ENCODE peak calls at places on chromosomes 5 and 9, in seven cellular contexts. L is SK-N-SH, M is HepG2, J is GM12891, K is H1, P is K562, W is GM12878. U is an unnamed sample.

GRCh38 chr5:88687253-88687955 is 195.6 kb downstream of the MEF2C start:
- DNase-seq in W (no peak), J (no peak), K (no peak), L (no peak), M (no peak), P (no peak), U (no peak)

GRCh38 chr5:55134053-55134722 is 25.8 kb upstream of the GPX8 start:
- DNase-seq in M (no peak), J (no peak), L (no peak), W (no peak), K (no peak), P (no peak), U (no peak)

GRCh38 chr9:109249615-109250014 is 71.2 kb downstream of the EPB41L4B start:
- DNase-seq in M (no peak), L (peak; percentile 38), W (no peak), K (no peak), J (no peak), P (no peak), U (no peak)

GRCh38 chr9:129027685-129028191 is 393 bp downstream of the SH3GLB2 start:
- DNase-seq in P (peak; percentile 56), M (peak; percentile 24), K (no peak), J (peak; percentile 59), L (no peak), W (no peak), U (no peak)

GRCh38 chr5:170442381-170442780 is 53.2 kb upstream of the KCNMB1 start:
- DNase-seq in J (no peak), L (no peak), M (no peak), P (no peak), W (no peak), K (no peak), U (no peak)

GRCh38 chr9:36893148-36893547 is 140.9 kb downstream of the PAX5 start:
- DNase-seq in L (no peak), M (no peak), K (no peak), W (no peak), J (no peak), P (no peak), U (no peak)

GRCh38 chr5:67004730-67005350 is 191.8 kb downstream of the CD180 start:
- DNase-seq in J (no peak), L (peak; percentile 15), W (no peak), K (no peak), M (no peak), P (peak; percentile 27), U (no peak)

GRCh38 chr9:18795947-18796705 is 236.9 kb downstream of the SAXO1 start:
- DNase-seq in P (no peak), J (no peak), K (no peak), M (no peak), W (no peak), L (no peak), U (no peak)

GRCh38 chr5:55492449-55492848 is 42.3 kb downstream of the PLPP1 start:
- DNase-seq in W (no peak), K (no peak), J (no peak), P (no peak), M (no peak), L (no peak), U (no peak)

GRCh38 chr5:50927953-50928352 is 261.5 kb downstream of the PARP8 start:
- DNase-seq in L (no peak), W (no peak), M (no peak), J (no peak), K (no peak), P (no peak), U (no peak)

GRCh38 chr5:121630402-121630801 is 221.3 kb upstream of the FTMT start:
- DNase-seq in J (no peak), W (no peak), K (no peak), P (peak; percentile 2), M (peak; percentile 18), L (no peak), U (no peak)

GRCh38 chr5:148979104-148979723 is 83.6 kb downstream of the SH3TC2 start:
- DNase-seq in W (no peak), K (no peak), P (no peak), L (no peak), J (no peak), M (no peak), U (no peak)

GRCh38 chr5:176737001-176737745 is 73.2 kb upstream of the UNC5A start:
- DNase-seq in J (no peak), P (no peak), K (no peak), M (no peak), L (peak; percentile 72), W (no peak), U (peak; percentile 1)

GRCh38 chr9:35564658-35565061 is 40.4 kb upstream of the TESK1 start:
- DNase-seq in L (no peak), M (no peak), J (no peak), P (no peak), W (no peak), K (no peak), U (no peak)

GRCh38 chr9:35562895-35563746 is 41.9 kb upstream of the TESK1 start:
- DNase-seq in P (no peak), W (no peak), J (no peak), K (no peak), L (no peak), M (no peak), U (no peak)

GRCh38 chr9:35566417-35566816 is 38.6 kb upstream of the TESK1 start:
- DNase-seq in P (peak; percentile 33), L (no peak), M (no peak), K (no peak), J (no peak), W (no peak), U (no peak)

GRCh38 chr9:35561468-35562261 is 43.4 kb upstream of the TESK1 start:
- DNase-seq in J (no peak), K (no peak), L (no peak), P (no peak), W (no peak), M (no peak), U (no peak)

GRCh38 chr9:35563791-35564197 is 41.3 kb upstream of the TESK1 start:
- DNase-seq in L (peak; percentile 53), K (no peak), P (peak; percentile 34), W (no peak), J (no peak), M (peak; percentile 63), U (no peak)
- TF ChIP-seq TAF1 in L (no peak), K (no peak), P (no peak), W (no peak), J (no peak), M (no peak), U (no peak)

GRCh38 chr9:113593682-113594281 is 130.3 kb downstream of the RGS3 start:
- DNase-seq in P (peak; percentile 66), L (peak; percentile 94), K (peak; percentile 94), M (peak; percentile 85), W (no peak), J (peak; percentile 66), U (no peak)
- TF ChIP-seq TAF1 in P (no peak), L (peak; percentile 99), K (peak; percentile 95), M (peak; percentile 68), W (no peak), J (no peak), U (no peak)

GRCh38 chr9:121885345-121885901 is 207.7 kb downstream of the TTLL11 start:
- DNase-seq in M (no peak), L (no peak), W (no peak), K (no peak), P (no peak), J (no peak), U (no peak)
- TF ChIP-seq TAF1 in M (no peak), L (no peak), W (no peak), K (no peak), P (no peak), J (no peak), U (no peak)

GRCh38 chr5:123265551-123265950 is 157.7 kb downstream of the CEP120 start:
- DNase-seq in P (no peak), J (no peak), W (no peak), K (no peak), L (no peak), M (no peak), U (no peak)

GRCh38 chr5:123262275-123262823 is 160.9 kb downstream of the CEP120 start:
- DNase-seq in W (no peak), J (no peak), P (no peak), K (no peak), M (no peak), L (no peak), U (no peak)

GRCh38 chr5:123266365-123266764 is 156.8 kb downstream of the CEP120 start:
- DNase-seq in W (no peak), J (no peak), K (no peak), L (no peak), P (no peak), M (no peak), U (no peak)

GRCh38 chr5:123261752-123262151 is 161.5 kb downstream of the CEP120 start:
- DNase-seq in P (no peak), L (no peak), M (no peak), W (no peak), K (no peak), J (no peak), U (no peak)

GRCh38 chr5:123264399-123264798 is 158.8 kb downstream of the CEP120 start:
- DNase-seq in M (no peak), J (no peak), K (no peak), P (no peak), L (no peak), W (no peak), U (no peak)
- TF ChIP-seq TAF1 in M (no peak), J (no peak), K (no peak), P (no peak), L (no peak), W (no peak), U (no peak)

U was measured in GM12892.